ENCODE peak calls at places on chromosomes 5 and 9, in eight cellular contexts. One of them, this sample, is unnamed.
A peak's percentile ranks its signal among the peaks of the same experiment; 100 is the strongest.

GRCh38 chr5:176573564-176574296 is 24.6 kb downstream of the CDHR2 start:
- DNase-seq in IMR-90: peak; percentile 32
- DNase-seq in prostate gland: peak; percentile 29
- DNase-seq in testis: peak; percentile 74
- DNase-seq in breast epithelium: peak; percentile 29
- DNase-seq in spleen: peak; percentile 92
- DNase-seq in sigmoid colon: peak; percentile 73
- DNase-seq in lower leg skin: peak; percentile 37
- DNase-seq in this sample: peak; percentile 62

GRCh38 chr9:70315389-70315788 is 56.6 kb downstream of the SMC5 start:
- DNase-seq in lower leg skin: no peak
- DNase-seq in IMR-90: peak; percentile 59
- DNase-seq in prostate gland: no peak
- DNase-seq in sigmoid colon: no peak
- DNase-seq in spleen: no peak
- DNase-seq in breast epithelium: no peak
- DNase-seq in testis: no peak
- DNase-seq in this sample: no peak

GRCh38 chr9:120439147-120439546 is 140.8 kb downstream of the CDK5RAP2 start:
- DNase-seq in spleen: no peak
- DNase-seq in breast epithelium: no peak
- DNase-seq in prostate gland: no peak
- DNase-seq in lower leg skin: no peak
- DNase-seq in IMR-90: peak; percentile 23
- DNase-seq in sigmoid colon: no peak
- DNase-seq in testis: no peak
- DNase-seq in this sample: peak; percentile 49

GRCh38 chr5:16539169-16539666 is 73.6 kb upstream of the ZNF622 start:
- DNase-seq in testis: peak; percentile 61
- DNase-seq in IMR-90: peak; percentile 80
- DNase-seq in prostate gland: no peak
- DNase-seq in breast epithelium: peak; percentile 73
- DNase-seq in spleen: no peak
- DNase-seq in sigmoid colon: peak; percentile 89
- DNase-seq in lower leg skin: peak; percentile 88
- DNase-seq in this sample: no peak

GRCh38 chr9:85508616-85509015 is 233.1 kb downstream of the AGTPBP1 start:
- DNase-seq in IMR-90: no peak
- DNase-seq in spleen: no peak
- DNase-seq in prostate gland: no peak
- DNase-seq in testis: no peak
- DNase-seq in sigmoid colon: no peak
- DNase-seq in lower leg skin: no peak
- DNase-seq in breast epithelium: no peak
- DNase-seq in this sample: no peak

GRCh38 chr5:129906177-129906887 is 2.1 kb downstream of the CHSY3 start:
- DNase-seq in spleen: no peak
- DNase-seq in sigmoid colon: peak; percentile 62
- DNase-seq in prostate gland: no peak
- DNase-seq in testis: peak; percentile 41
- DNase-seq in IMR-90: no peak
- DNase-seq in lower leg skin: no peak
- DNase-seq in breast epithelium: no peak
- DNase-seq in this sample: no peak

GRCh38 chr9:74333633-74334032 is 163.5 kb upstream of the RORB start:
- DNase-seq in lower leg skin: no peak
- DNase-seq in testis: no peak
- DNase-seq in spleen: no peak
- DNase-seq in IMR-90: no peak
- DNase-seq in breast epithelium: no peak
- DNase-seq in prostate gland: no peak
- DNase-seq in sigmoid colon: no peak
- DNase-seq in this sample: no peak

GRCh38 chr5:131379071-131379538 is 115.3 kb downstream of the CDC42SE2 start:
- DNase-seq in IMR-90: peak; percentile 18
- DNase-seq in testis: no peak
- DNase-seq in breast epithelium: no peak
- DNase-seq in lower leg skin: no peak
- DNase-seq in sigmoid colon: no peak
- DNase-seq in prostate gland: no peak
- DNase-seq in spleen: no peak
- DNase-seq in this sample: peak; percentile 20

GRCh38 chr5:180313677-180314076 is 21.8 kb upstream of the MAPK9 start:
- DNase-seq in IMR-90: no peak
- DNase-seq in testis: peak; percentile 60
- DNase-seq in prostate gland: no peak
- DNase-seq in spleen: no peak
- DNase-seq in sigmoid colon: no peak
- DNase-seq in lower leg skin: no peak
- DNase-seq in breast epithelium: peak; percentile 74
- DNase-seq in this sample: peak; percentile 74

GRCh38 chr5:149412783-149413476 is 33.8 kb upstream of the IL17B start:
- DNase-seq in sigmoid colon: peak; percentile 81
- DNase-seq in breast epithelium: no peak
- DNase-seq in IMR-90: no peak
- DNase-seq in lower leg skin: no peak
- DNase-seq in spleen: no peak
- DNase-seq in testis: no peak
- DNase-seq in prostate gland: no peak
- DNase-seq in this sample: no peak

GRCh38 chr9:65458992-65459391 is 174.0 kb upstream of the FOXD4L5 start:
- DNase-seq in IMR-90: no peak
- DNase-seq in testis: no peak
- DNase-seq in sigmoid colon: no peak
- DNase-seq in spleen: no peak
- DNase-seq in lower leg skin: no peak
- DNase-seq in prostate gland: no peak
- DNase-seq in breast epithelium: no peak
- DNase-seq in this sample: no peak

GRCh38 chr9:4827224-4827623 is 34.5 kb downstream of the RCL1 start:
- DNase-seq in sigmoid colon: no peak
- DNase-seq in testis: no peak
- DNase-seq in breast epithelium: no peak
- DNase-seq in lower leg skin: no peak
- DNase-seq in prostate gland: no peak
- DNase-seq in spleen: no peak
- DNase-seq in IMR-90: no peak
- DNase-seq in this sample: no peak

GRCh38 chr5:56815657-56816545 is 552 bp downstream of the MAP3K1 start:
- DNase-seq in sigmoid colon: peak; percentile 68
- DNase-seq in breast epithelium: peak; percentile 25
- DNase-seq in testis: peak; percentile 35
- DNase-seq in IMR-90: peak; percentile 32
- DNase-seq in spleen: peak; percentile 93
- DNase-seq in lower leg skin: no peak
- DNase-seq in prostate gland: peak; percentile 30
- DNase-seq in this sample: peak; percentile 67

GRCh38 chr5:56819027-56819881 is 3.9 kb downstream of the MAP3K1 start:
- DNase-seq in lower leg skin: no peak
- DNase-seq in IMR-90: no peak
- DNase-seq in prostate gland: no peak
- DNase-seq in testis: no peak
- DNase-seq in spleen: no peak
- DNase-seq in breast epithelium: no peak
- DNase-seq in sigmoid colon: no peak
- DNase-seq in this sample: peak; percentile 55

GRCh38 chr5:56816546-56817081 is 1.3 kb downstream of the MAP3K1 start:
- DNase-seq in sigmoid colon: peak; percentile 76
- DNase-seq in prostate gland: peak; percentile 55
- DNase-seq in spleen: peak; percentile 93
- DNase-seq in breast epithelium: peak; percentile 47
- DNase-seq in lower leg skin: peak; percentile 38
- DNase-seq in testis: peak; percentile 59
- DNase-seq in IMR-90: peak; percentile 54
- DNase-seq in this sample: peak; percentile 94

GRCh38 chr5:56817306-56817986 is 2.1 kb downstream of the MAP3K1 start:
- DNase-seq in lower leg skin: no peak
- DNase-seq in sigmoid colon: no peak
- DNase-seq in prostate gland: no peak
- DNase-seq in breast epithelium: no peak
- DNase-seq in IMR-90: no peak
- DNase-seq in spleen: no peak
- DNase-seq in testis: no peak
- DNase-seq in this sample: no peak

DNA sequence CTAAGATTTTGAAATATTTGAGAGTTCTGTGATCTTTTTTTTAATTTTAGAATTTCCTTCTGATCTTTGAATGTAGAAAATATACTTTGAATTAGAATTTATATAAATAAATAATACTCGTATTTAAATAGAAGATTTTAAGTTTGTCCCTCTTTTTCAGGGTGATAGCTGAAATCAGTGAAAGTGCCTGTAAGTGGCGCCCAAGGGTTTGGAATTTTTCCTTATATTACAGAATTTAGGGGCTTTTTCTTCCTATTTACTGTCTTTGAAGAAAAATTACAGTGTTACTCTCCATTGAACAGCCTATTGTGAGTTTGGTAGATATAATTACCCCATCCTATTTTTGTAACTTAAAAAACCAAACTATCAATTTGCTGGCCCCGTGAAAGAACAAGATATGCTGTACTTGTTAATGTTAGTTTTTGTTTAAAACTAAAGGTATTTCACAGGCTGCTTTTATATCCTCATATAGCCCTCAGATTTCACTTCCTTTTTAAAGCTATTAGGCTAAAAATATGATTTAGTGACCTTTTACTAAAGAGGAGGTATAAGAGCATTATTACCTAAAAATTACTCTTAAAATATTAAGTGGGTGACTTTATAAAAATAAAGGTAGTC is 3.2 kb downstream of the MAP3K1 start:
- DNase-seq in prostate gland: no peak
- DNase-seq in testis: no peak
- DNase-seq in IMR-90: peak; percentile 57
- DNase-seq in sigmoid colon: no peak
- DNase-seq in spleen: no peak
- DNase-seq in breast epithelium: no peak
- DNase-seq in lower leg skin: no peak
- DNase-seq in this sample: peak; percentile 43
- TF ChIP-seq CTCF in prostate gland: no peak
- TF ChIP-seq CTCF in testis: no peak
- TF ChIP-seq CTCF in IMR-90: peak; percentile 45
- TF ChIP-seq CTCF in sigmoid colon: no peak
- TF ChIP-seq CTCF in spleen: no peak
- TF ChIP-seq CTCF in breast epithelium: no peak
- TF ChIP-seq CTCF in lower leg skin: no peak
- TF ChIP-seq CTCF in this sample: no peak

GRCh38 chr5:69042915-69043795 is 50.7 kb upstream of the SLC30A5 start:
- DNase-seq in testis: peak; percentile 89
- DNase-seq in sigmoid colon: peak; percentile 87
- DNase-seq in IMR-90: peak; percentile 93
- DNase-seq in spleen: peak; percentile 76
- DNase-seq in breast epithelium: peak; percentile 56
- DNase-seq in lower leg skin: peak; percentile 87
- DNase-seq in prostate gland: peak; percentile 73
- DNase-seq in this sample: peak; percentile 93
- TF ChIP-seq POLR2A in testis: no peak
- TF ChIP-seq POLR2A in sigmoid colon: no peak
- TF ChIP-seq POLR2A in IMR-90: no peak
- TF ChIP-seq POLR2A in spleen: no peak
- TF ChIP-seq POLR2A in breast epithelium: no peak
- TF ChIP-seq POLR2A in lower leg skin: no peak
- TF ChIP-seq POLR2A in prostate gland: no peak
- TF ChIP-seq POLR2A in this sample: no peak

GRCh38 chr9:136472640-136473353 is 10.0 kb downstream of the SEC16A start:
- DNase-seq in lower leg skin: no peak
- DNase-seq in sigmoid colon: no peak
- DNase-seq in testis: no peak
- DNase-seq in IMR-90: no peak
- DNase-seq in breast epithelium: no peak
- DNase-seq in spleen: no peak
- DNase-seq in prostate gland: no peak
- DNase-seq in this sample: no peak
- TF ChIP-seq CTCF in lower leg skin: no peak
- TF ChIP-seq CTCF in sigmoid colon: no peak
- TF ChIP-seq CTCF in testis: no peak
- TF ChIP-seq CTCF in IMR-90: no peak
- TF ChIP-seq CTCF in breast epithelium: no peak
- TF ChIP-seq CTCF in spleen: no peak
- TF ChIP-seq CTCF in prostate gland: no peak
- TF ChIP-seq CTCF in this sample: no peak

GRCh38 chr5:140174014-140174413 is 974 bp upstream of the CYSTM1 start:
- DNase-seq in lower leg skin: no peak
- DNase-seq in breast epithelium: no peak
- DNase-seq in testis: no peak
- DNase-seq in prostate gland: no peak
- DNase-seq in sigmoid colon: no peak
- DNase-seq in spleen: no peak
- DNase-seq in IMR-90: no peak
- DNase-seq in this sample: no peak

GRCh38 chr5:140176028-140176382 is 1.0 kb downstream of the CYSTM1 start:
- DNase-seq in sigmoid colon: no peak
- DNase-seq in testis: no peak
- DNase-seq in spleen: no peak
- DNase-seq in breast epithelium: no peak
- DNase-seq in prostate gland: no peak
- DNase-seq in lower leg skin: no peak
- DNase-seq in IMR-90: no peak
- DNase-seq in this sample: no peak

GRCh38 chr5:140175367-140176027 is 509 bp downstream of the CYSTM1 start:
- DNase-seq in breast epithelium: peak; percentile 70
- DNase-seq in sigmoid colon: peak; percentile 93
- DNase-seq in spleen: peak; percentile 94
- DNase-seq in IMR-90: peak; percentile 56
- DNase-seq in lower leg skin: peak; percentile 64
- DNase-seq in testis: peak; percentile 80
- DNase-seq in prostate gland: peak; percentile 56
- DNase-seq in this sample: peak; percentile 80

GRCh38 chr5:140172473-140172872 is 2.5 kb upstream of the CYSTM1 start:
- DNase-seq in IMR-90: no peak
- DNase-seq in lower leg skin: no peak
- DNase-seq in prostate gland: no peak
- DNase-seq in spleen: no peak
- DNase-seq in testis: no peak
- DNase-seq in sigmoid colon: no peak
- DNase-seq in breast epithelium: no peak
- DNase-seq in this sample: no peak

DNA sequence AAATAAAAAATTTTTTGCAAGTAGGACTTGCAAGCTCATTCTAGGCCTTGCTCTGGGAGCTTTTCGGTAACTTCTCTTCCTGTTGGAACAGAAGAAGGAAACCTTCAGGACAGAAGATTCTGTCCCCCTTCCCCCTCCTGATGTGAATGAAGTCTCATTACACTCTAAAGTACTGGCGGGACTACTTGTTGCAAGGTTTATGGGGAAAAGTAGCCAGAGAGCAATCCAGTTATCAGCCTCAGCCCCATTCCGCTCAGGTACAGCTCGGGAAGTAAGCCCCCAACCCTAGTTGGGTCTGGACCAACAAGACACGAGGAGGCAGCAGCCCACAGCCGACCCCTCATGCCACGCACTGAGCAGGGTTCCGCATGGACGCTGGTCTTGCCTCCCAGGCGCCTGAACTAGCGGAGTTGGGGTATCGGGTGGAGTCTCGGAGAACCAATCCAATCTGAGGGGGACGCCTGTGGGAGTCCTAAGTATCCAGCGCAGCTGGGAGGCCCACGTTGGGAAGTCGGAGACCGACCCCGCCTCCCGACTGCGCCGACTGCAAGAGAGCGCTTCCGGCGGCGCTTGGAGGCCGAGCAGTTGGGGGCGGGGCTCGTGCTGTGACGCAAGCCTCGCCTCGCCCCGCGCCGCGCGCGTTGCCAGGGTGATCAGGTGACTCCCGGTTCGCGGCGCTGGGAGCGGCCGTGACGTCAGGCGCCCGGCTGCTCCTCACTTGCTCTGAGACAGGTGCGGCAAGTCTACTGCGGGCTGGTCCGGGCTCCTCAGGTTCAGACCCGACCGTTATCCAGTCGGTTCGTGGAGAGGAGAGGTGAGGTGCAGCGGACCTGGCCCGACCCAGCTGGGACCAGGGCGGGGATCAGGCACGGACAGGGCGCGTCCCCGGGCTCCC is at the start of gene CYSTM1:
- DNase-seq in breast epithelium: peak; percentile 96
- DNase-seq in IMR-90: peak; percentile 91
- DNase-seq in spleen: peak; percentile 99
- DNase-seq in lower leg skin: peak; percentile 94
- DNase-seq in testis: peak; percentile 98
- DNase-seq in sigmoid colon: peak; percentile 99
- DNase-seq in prostate gland: peak; percentile 97
- DNase-seq in this sample: peak; percentile 92
- TF ChIP-seq POLR2A in breast epithelium: no peak
- TF ChIP-seq POLR2A in IMR-90: no peak
- TF ChIP-seq POLR2A in spleen: no peak
- TF ChIP-seq POLR2A in lower leg skin: no peak
- TF ChIP-seq POLR2A in testis: peak; percentile 91
- TF ChIP-seq POLR2A in sigmoid colon: peak; percentile 89
- TF ChIP-seq POLR2A in prostate gland: peak; percentile 97
- TF ChIP-seq POLR2A in this sample: peak; percentile 94